ENCODE peak calls at places on chromosomes 6 and 20, in four cellular contexts. T, F, G and K are unnamed samples.
A peak's percentile ranks its signal among the peaks of the same experiment; 100 is the strongest.

GRCh38 chr6:72631480-72631879 is 9.6 kb downstream of the KCNQ5 start:
- DNase-seq in T (no peak), F (no peak), G (peak; percentile 47), K (no peak)

GRCh38 chr6:139153876-139154275 is 19.0 kb downstream of the HECA start:
- DNase-seq in T (no peak), F (no peak), G (peak; percentile 77), K (no peak)

GRCh38 chr6:166360243-166361079 is 18.1 kb upstream of the SFT2D1 start:
- DNase-seq in T (no peak), F (no peak), G (peak; percentile 58), K (no peak)

GRCh38 chr20:15236812-15237211 is 899.4 kb upstream of the FLRT3 start:
- DNase-seq in T (no peak), F (peak; percentile 17), G (peak; percentile 52), K (no peak)

GRCh38 chr20:7967199-7967844 is 27.1 kb upstream of the HAO1 start:
- DNase-seq in T (no peak), F (no peak), G (peak; percentile 55), K (no peak)

GRCh38 chr20:3733119-3733995 is 872 bp downstream of the HSPA12B start:
- DNase-seq in T (no peak), F (no peak), G (no peak), K (no peak)

GRCh38 chr6:16239798-16240123 is 1.4 kb downstream of the GMPR start:
- DNase-seq in T (no peak), F (no peak), G (peak; percentile 35), K (no peak)

GRCh38 chr6:29725981-29726380 is 2.7 kb downstream of the HLA-F start:
- DNase-seq in T (no peak), F (no peak), G (no peak), K (no peak)

GRCh38 chr20:37680420-37680819 is 13.4 kb upstream of the CTNNBL1 start:
- DNase-seq in T (no peak), F (no peak), G (peak; percentile 49), K (no peak)

GRCh38 chr20:10337291-10337690 is 96.7 kb downstream of the MKKS start:
- DNase-seq in T (no peak), F (no peak), G (peak; percentile 82), K (no peak)

GRCh38 chr6:132412656-132413500 is 11.6 kb upstream of the MOXD1 start:
- DNase-seq in T (no peak), F (no peak), G (no peak), K (no peak)

GRCh38 chr20:57670288-57671071 is 39.3 kb downstream of the PMEPA1 start:
- DNase-seq in T (no peak), F (no peak), G (no peak), K (no peak)

GRCh38 chr20:37516697-37517370 is 4.2 kb upstream of the NNAT start:
- DNase-seq in T (no peak), F (peak; percentile 5), G (peak; percentile 47), K (no peak)

GRCh38 chr20:49346682-49347081 is 68.8 kb upstream of the ZNFX1 start:
- DNase-seq in T (no peak), F (no peak), G (no peak), K (no peak)

GRCh38 chr6:44956426-44956825 is 371.7 kb upstream of the RUNX2 start:
- DNase-seq in T (no peak), F (no peak), G (peak; percentile 18), K (no peak)

GRCh38 chr6:148951662-148952061 is 204.8 kb downstream of the UST start:
- DNase-seq in T (no peak), F (no peak), G (no peak), K (no peak)

GRCh38 chr6:36997811-36998722 is 7.4 kb upstream of the FGD2 start:
- DNase-seq in T (no peak), F (peak; percentile 49), G (no peak), K (no peak)

GRCh38 chr6:50527985-50528384 is 185.3 kb upstream of the TFAP2D start:
- DNase-seq in T (no peak), F (no peak), G (no peak), K (no peak)

GRCh38 chr20:10329387-10330005 is 104.5 kb downstream of the MKKS start:
- DNase-seq in T (no peak), F (no peak), G (peak; percentile 87), K (no peak)

GRCh38 chr6:112691289-112691688 is 344.2 kb downstream of the RFPL4B start:
- DNase-seq in T (no peak), F (no peak), G (peak; percentile 93), K (no peak)

GRCh38 chr20:63082308-63082938 is 75.7 kb upstream of the BHLHE23 start:
- DNase-seq in T (no peak), F (no peak), G (peak; percentile 16), K (no peak)

GRCh38 chr6:55198708-55199107 is 24.4 kb downstream of the HCRTR2 start:
- DNase-seq in T (no peak), F (no peak), G (no peak), K (no peak)

GRCh38 chr6:111852704-111853103 is 20.5 kb downstream of the FYN start:
- DNase-seq in T (no peak), F (no peak), G (peak; percentile 74), K (no peak)

GRCh38 chr6:167485186-167485978 is 160.5 kb downstream of the TTLL2 start:
- DNase-seq in T (no peak), F (no peak), G (peak; percentile 14), K (no peak)

GRCh38 chr6:166512567-166512966 is 73.9 kb downstream of the RAMACL start:
- DNase-seq in T (no peak), F (peak; percentile 29), G (no peak), K (no peak)

GRCh38 chr6:1617466-1618304 is 8.0 kb downstream of the FOXC1 start:
- DNase-seq in T (no peak), F (no peak), G (no peak), K (no peak)